ENCODE peak calls at places on chromosomes 16 and 17, in four cellular contexts. One of them, this sample, is unnamed.

GRCh38 chr16:30546115-30546514 is 11.5 kb upstream of the ZNF747 start:
- DNase-seq in GM12878: no peak
- DNase-seq in HepG2: no peak
- DNase-seq in K562: no peak
- DNase-seq in this sample: no peak

GRCh38 chr16:78562650-78563049 is 463.2 kb downstream of the WWOX start:
- DNase-seq in HepG2: no peak
- DNase-seq in K562: no peak
- DNase-seq in GM12878: no peak
- DNase-seq in this sample: no peak

GRCh38 chr17:48592592-48592991 is 987 bp downstream of the HOXB5 start:
- DNase-seq in K562: no peak
- DNase-seq in GM12878: no peak
- DNase-seq in HepG2: no peak
- DNase-seq in this sample: no peak

GRCh38 chr16:26816266-26816665 is 250.5 kb upstream of the C16orf82 start:
- DNase-seq in K562: no peak
- DNase-seq in GM12878: no peak
- DNase-seq in HepG2: peak; percentile 11
- DNase-seq in this sample: no peak

GRCh38 chr17:35080536-35080935 is 17.0 kb upstream of the RFFL start:
- DNase-seq in GM12878: peak; percentile 80
- DNase-seq in K562: no peak
- DNase-seq in HepG2: no peak
- DNase-seq in this sample: no peak

GRCh38 chr16:50146479-50147435 is 6.3 kb upstream of the TENT4B start:
- DNase-seq in HepG2: no peak
- DNase-seq in K562: no peak
- DNase-seq in GM12878: no peak
- DNase-seq in this sample: no peak

GRCh38 chr16:81544691-81545365 is 100.2 kb downstream of the CMIP start:
- DNase-seq in HepG2: no peak
- DNase-seq in K562: no peak
- DNase-seq in GM12878: no peak
- DNase-seq in this sample: no peak

GRCh38 chr16:29702307-29702706 is 23.3 kb downstream of the QPRT start:
- DNase-seq in K562: no peak
- DNase-seq in HepG2: no peak
- DNase-seq in GM12878: peak; percentile 35
- DNase-seq in this sample: no peak

GRCh38 chr17:27263386-27263785 is 30.5 kb upstream of the WSB1 start:
- DNase-seq in K562: no peak
- DNase-seq in HepG2: no peak
- DNase-seq in GM12878: no peak
- DNase-seq in this sample: no peak

GRCh38 chr16:46972971-46973456 is 460 bp downstream of the DNAJA2 start:
- DNase-seq in K562: peak; percentile 70
- DNase-seq in GM12878: no peak
- DNase-seq in HepG2: peak; percentile 36
- DNase-seq in this sample: peak; percentile 56

GRCh38 chr16:4217246-4218131 is 24.4 kb downstream of the SRL start:
- DNase-seq in K562: no peak
- DNase-seq in HepG2: no peak
- DNase-seq in GM12878: no peak
- DNase-seq in this sample: no peak

GRCh38 chr17:1227917-1228751 is 42.1 kb upstream of the BHLHA9 start:
- DNase-seq in HepG2: no peak
- DNase-seq in K562: no peak
- DNase-seq in GM12878: peak; percentile 32
- DNase-seq in this sample: peak; percentile 33

GRCh38 chr16:56889206-56889605 is 24.2 kb downstream of the SLC12A3 start:
- DNase-seq in K562: peak; percentile 57
- DNase-seq in HepG2: no peak
- DNase-seq in GM12878: no peak
- DNase-seq in this sample: no peak
- TF ChIP-seq TCF7 in K562: no peak
- TF ChIP-seq TCF7 in HepG2: no peak
- TF ChIP-seq TCF7 in GM12878: no peak
- TF ChIP-seq TCF7 in this sample: no peak

GRCh38 chr16:57994778-57995177 is 5.7 kb downstream of the ZNF319 start:
- DNase-seq in HepG2: peak; percentile 44
- DNase-seq in GM12878: no peak
- DNase-seq in K562: peak; percentile 71
- DNase-seq in this sample: peak; percentile 65
- TF ChIP-seq MAX in HepG2: no peak
- TF ChIP-seq MAX in GM12878: no peak
- TF ChIP-seq MAX in K562: no peak
- TF ChIP-seq MAX in this sample: no peak

DNA sequence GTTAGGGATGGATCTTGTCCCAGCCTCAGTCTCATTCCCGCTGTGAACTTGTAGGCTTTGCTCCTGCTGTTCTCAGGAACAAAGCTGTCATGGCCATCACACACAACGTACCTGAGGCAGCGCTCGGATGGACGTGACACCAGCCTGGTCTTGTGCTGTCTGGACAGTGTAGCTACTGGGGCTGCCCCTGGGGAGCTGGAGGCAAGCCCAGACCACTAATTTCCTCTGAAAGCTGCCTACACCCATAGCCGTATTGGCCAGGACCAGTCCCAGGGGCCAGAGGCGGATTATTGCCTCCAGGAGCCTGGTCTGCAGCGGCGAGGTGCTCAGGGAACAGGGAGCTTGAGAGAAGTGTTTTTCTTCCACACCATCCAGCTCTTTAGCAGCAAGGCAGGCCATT is 11.7 kb downstream of the ZNHIT3 start:
- DNase-seq in GM12878: no peak
- DNase-seq in HepG2: no peak
- DNase-seq in K562: no peak
- DNase-seq in this sample: no peak
- TF ChIP-seq TCF7 in GM12878: no peak
- TF ChIP-seq TCF7 in HepG2: no peak
- TF ChIP-seq TCF7 in K562: no peak
- TF ChIP-seq TCF7 in this sample: no peak

GRCh38 chr16:68520649-68521086 is 18.4 kb upstream of the ZFP90 start:
- DNase-seq in GM12878: no peak
- DNase-seq in K562: peak; percentile 95
- DNase-seq in HepG2: peak; percentile 89
- DNase-seq in this sample: peak; percentile 95
- TF ChIP-seq MAX in GM12878: peak; percentile 36
- TF ChIP-seq MAX in K562: peak; percentile 77
- TF ChIP-seq MAX in HepG2: peak; percentile 79
- TF ChIP-seq MAX in this sample: peak; percentile 91